ENCODE peak calls at places on chromosomes 11 and 22, in nine cellular contexts. One of them, this sample, is unnamed.

GRCh38 chr11:100808904-100809491 is 121.9 kb downstream of the ARHGAP42 start:
- DNase-seq in cardiac muscle cell: no peak
- DNase-seq in IMR-90: peak
- DNase-seq in fibroblast of pulmonary artery: peak
- DNase-seq in stomach: no peak
- DNase-seq in thoracic aorta: no peak
- DNase-seq in MM.1S: no peak
- DNase-seq in tibial artery: no peak
- DNase-seq in upper lobe of right lung: no peak
- DNase-seq in this sample: no peak

GRCh38 chr11:59965424-59965823 is 1.6 kb downstream of the OOSP4A start:
- DNase-seq in cardiac muscle cell: no peak
- DNase-seq in IMR-90: no peak
- DNase-seq in fibroblast of pulmonary artery: no peak
- DNase-seq in stomach: no peak
- DNase-seq in thoracic aorta: no peak
- DNase-seq in MM.1S: no peak
- DNase-seq in tibial artery: no peak
- DNase-seq in upper lobe of right lung: no peak
- DNase-seq in this sample: no peak

GRCh38 chr22:37862570-37863325 is 13.5 kb downstream of the EIF3L start:
- DNase-seq in cardiac muscle cell: no peak
- DNase-seq in IMR-90: peak
- DNase-seq in fibroblast of pulmonary artery: no peak
- DNase-seq in stomach: no peak
- DNase-seq in thoracic aorta: no peak
- DNase-seq in MM.1S: no peak
- DNase-seq in tibial artery: no peak
- DNase-seq in upper lobe of right lung: no peak
- DNase-seq in this sample: no peak

GRCh38 chr22:36423461-36424404 is 36.0 kb upstream of the MYH9 start:
- DNase-seq in cardiac muscle cell: no peak
- DNase-seq in IMR-90: peak
- DNase-seq in fibroblast of pulmonary artery: peak
- DNase-seq in stomach: no peak
- DNase-seq in thoracic aorta: no peak
- DNase-seq in MM.1S: no peak
- DNase-seq in tibial artery: no peak
- DNase-seq in upper lobe of right lung: no peak
- DNase-seq in this sample: no peak

GRCh38 chr11:71120346-71120963 is 131.9 kb downstream of the SHANK2 start:
- DNase-seq in cardiac muscle cell: peak
- DNase-seq in IMR-90: no peak
- DNase-seq in fibroblast of pulmonary artery: no peak
- DNase-seq in stomach: peak
- DNase-seq in thoracic aorta: no peak
- DNase-seq in MM.1S: no peak
- DNase-seq in tibial artery: no peak
- DNase-seq in upper lobe of right lung: no peak
- DNase-seq in this sample: no peak

GRCh38 chr11:134120143-134120850 is 51.4 kb downstream of the JAM3 start:
- DNase-seq in cardiac muscle cell: peak
- DNase-seq in IMR-90: peak
- DNase-seq in fibroblast of pulmonary artery: peak
- DNase-seq in stomach: peak
- DNase-seq in thoracic aorta: no peak
- DNase-seq in MM.1S: no peak
- DNase-seq in tibial artery: peak
- DNase-seq in upper lobe of right lung: no peak
- DNase-seq in this sample: no peak

GRCh38 chr11:68181719-68182451 is 31.2 kb downstream of the KMT5B start:
- DNase-seq in cardiac muscle cell: peak
- DNase-seq in IMR-90: peak
- DNase-seq in fibroblast of pulmonary artery: no peak
- DNase-seq in stomach: no peak
- DNase-seq in thoracic aorta: no peak
- DNase-seq in MM.1S: no peak
- DNase-seq in tibial artery: no peak
- DNase-seq in upper lobe of right lung: no peak
- DNase-seq in this sample: peak

GRCh38 chr11:2325719-2326118 is 23.9 kb downstream of the TSPAN32 start:
- DNase-seq in cardiac muscle cell: no peak
- DNase-seq in IMR-90: peak
- DNase-seq in fibroblast of pulmonary artery: peak
- DNase-seq in stomach: no peak
- DNase-seq in thoracic aorta: no peak
- DNase-seq in MM.1S: no peak
- DNase-seq in tibial artery: no peak
- DNase-seq in upper lobe of right lung: peak
- DNase-seq in this sample: no peak

GRCh38 chr11:121426476-121427454 is 25.3 kb upstream of the SORL1 start:
- DNase-seq in cardiac muscle cell: peak
- DNase-seq in IMR-90: no peak
- DNase-seq in fibroblast of pulmonary artery: no peak
- DNase-seq in stomach: peak
- DNase-seq in thoracic aorta: no peak
- DNase-seq in MM.1S: no peak
- DNase-seq in tibial artery: no peak
- DNase-seq in upper lobe of right lung: peak
- DNase-seq in this sample: no peak

GRCh38 chr11:86761978-86762377 is 38.4 kb upstream of the PRSS23 start:
- DNase-seq in cardiac muscle cell: no peak
- DNase-seq in IMR-90: peak
- DNase-seq in fibroblast of pulmonary artery: peak
- DNase-seq in stomach: no peak
- DNase-seq in thoracic aorta: no peak
- DNase-seq in MM.1S: no peak
- DNase-seq in tibial artery: no peak
- DNase-seq in upper lobe of right lung: no peak
- DNase-seq in this sample: no peak

GRCh38 chr11:105577645-105578044 is 32.2 kb upstream of the GRIA4 start:
- DNase-seq in cardiac muscle cell: peak
- DNase-seq in IMR-90: peak
- DNase-seq in fibroblast of pulmonary artery: peak
- DNase-seq in stomach: no peak
- DNase-seq in thoracic aorta: no peak
- DNase-seq in MM.1S: no peak
- DNase-seq in tibial artery: no peak
- DNase-seq in upper lobe of right lung: no peak
- DNase-seq in this sample: no peak

GRCh38 chr11:93663021-93663420 is 1.5 kb downstream of the CEP295 start:
- DNase-seq in cardiac muscle cell: no peak
- DNase-seq in IMR-90: no peak
- DNase-seq in fibroblast of pulmonary artery: no peak
- DNase-seq in stomach: no peak
- DNase-seq in thoracic aorta: no peak
- DNase-seq in MM.1S: no peak
- DNase-seq in tibial artery: no peak
- DNase-seq in upper lobe of right lung: no peak
- DNase-seq in this sample: no peak

GRCh38 chr11:74694136-74694535 is 37.1 kb downstream of the CHRDL2 start:
- DNase-seq in cardiac muscle cell: no peak
- DNase-seq in IMR-90: peak
- DNase-seq in fibroblast of pulmonary artery: no peak
- DNase-seq in stomach: no peak
- DNase-seq in thoracic aorta: no peak
- DNase-seq in MM.1S: no peak
- DNase-seq in tibial artery: no peak
- DNase-seq in upper lobe of right lung: no peak
- DNase-seq in this sample: no peak

DNA sequence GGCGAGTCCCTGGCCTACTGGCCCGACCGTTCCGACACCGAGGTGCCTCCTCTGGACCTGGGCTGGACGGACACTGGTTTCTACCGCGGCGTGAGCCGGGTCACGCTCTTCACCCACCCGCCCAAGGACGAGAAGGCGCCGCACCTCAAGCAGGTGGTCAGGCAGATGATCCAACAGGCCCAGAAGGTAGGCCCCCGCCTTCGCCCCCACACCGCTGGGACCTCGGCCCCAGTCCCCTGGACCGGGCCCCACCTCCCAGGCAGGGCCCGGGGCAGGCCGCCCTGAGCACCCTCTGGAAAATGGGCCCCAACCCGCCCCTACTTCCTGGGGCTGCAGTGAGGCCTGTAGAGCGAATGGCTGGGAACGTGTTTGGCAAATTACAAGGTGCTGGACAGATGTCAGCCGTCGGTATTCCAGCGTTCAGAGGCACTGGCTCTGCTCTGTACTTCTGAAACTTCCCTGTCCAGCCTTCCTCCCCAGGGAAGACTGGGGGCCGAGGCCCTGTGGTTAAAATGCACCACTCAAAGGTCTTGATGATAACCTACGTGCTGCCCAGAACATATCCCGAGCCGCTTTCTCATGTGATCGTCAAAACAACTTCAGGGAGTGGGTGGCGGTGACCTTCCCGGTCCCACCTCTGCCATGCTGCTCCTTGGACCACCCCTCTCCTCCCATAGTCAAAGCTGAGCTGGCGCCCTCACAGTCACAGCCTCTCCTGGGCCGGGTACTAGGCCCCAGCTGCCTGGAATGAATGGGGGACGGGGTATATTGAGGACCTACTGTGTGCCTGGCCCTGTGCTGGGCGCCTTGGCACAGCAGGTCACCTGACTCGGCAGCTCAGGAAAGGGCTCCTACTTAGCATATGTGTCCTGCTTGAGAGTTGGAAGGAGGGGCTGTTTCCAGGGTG is 845 bp downstream of the FAM83F start:
- DNase-seq in cardiac muscle cell: no peak
- DNase-seq in IMR-90: no peak
- DNase-seq in fibroblast of pulmonary artery: no peak
- DNase-seq in stomach: peak
- DNase-seq in thoracic aorta: no peak
- DNase-seq in MM.1S: no peak
- DNase-seq in tibial artery: no peak
- DNase-seq in upper lobe of right lung: no peak
- DNase-seq in this sample: no peak
- H3K4me3 ChIP-seq in cardiac muscle cell: no peak
- H3K4me3 ChIP-seq in IMR-90: no peak
- H3K4me3 ChIP-seq in fibroblast of pulmonary artery: no peak
- H3K4me3 ChIP-seq in stomach: peak
- H3K4me3 ChIP-seq in thoracic aorta: peak
- H3K4me3 ChIP-seq in MM.1S: no peak
- H3K4me3 ChIP-seq in tibial artery: no peak
- H3K4me3 ChIP-seq in upper lobe of right lung: peak
- H3K4me3 ChIP-seq in this sample: no peak

GRCh38 chr11:69205929-69206612 is 50.3 kb downstream of the SMIM38 start:
- DNase-seq in cardiac muscle cell: no peak
- DNase-seq in IMR-90: no peak
- DNase-seq in fibroblast of pulmonary artery: no peak
- DNase-seq in stomach: no peak
- DNase-seq in thoracic aorta: no peak
- DNase-seq in MM.1S: no peak
- DNase-seq in tibial artery: peak
- DNase-seq in upper lobe of right lung: no peak
- DNase-seq in this sample: no peak
- TF ChIP-seq CTCF in cardiac muscle cell: no peak
- TF ChIP-seq CTCF in IMR-90: no peak
- TF ChIP-seq CTCF in fibroblast of pulmonary artery: no peak
- TF ChIP-seq CTCF in stomach: no peak
- TF ChIP-seq CTCF in thoracic aorta: no peak
- TF ChIP-seq CTCF in MM.1S: no peak
- TF ChIP-seq CTCF in tibial artery: no peak
- TF ChIP-seq CTCF in upper lobe of right lung: no peak
- TF ChIP-seq CTCF in this sample: no peak

GRCh38 chr11:1287928-1288327 is 21.5 kb downstream of the TOLLIP start:
- DNase-seq in cardiac muscle cell: no peak
- DNase-seq in IMR-90: no peak
- DNase-seq in fibroblast of pulmonary artery: no peak
- DNase-seq in stomach: no peak
- DNase-seq in thoracic aorta: no peak
- DNase-seq in MM.1S: no peak
- DNase-seq in tibial artery: no peak
- DNase-seq in upper lobe of right lung: no peak
- DNase-seq in this sample: no peak

GRCh38 chr11:1291295-1292017 is 18.0 kb downstream of the TOLLIP start:
- DNase-seq in cardiac muscle cell: no peak
- DNase-seq in IMR-90: no peak
- DNase-seq in fibroblast of pulmonary artery: no peak
- DNase-seq in stomach: no peak
- DNase-seq in thoracic aorta: no peak
- DNase-seq in MM.1S: no peak
- DNase-seq in tibial artery: peak
- DNase-seq in upper lobe of right lung: peak
- DNase-seq in this sample: no peak

GRCh38 chr11:1290052-1291040 is 19.1 kb downstream of the TOLLIP start:
- DNase-seq in cardiac muscle cell: no peak
- DNase-seq in IMR-90: no peak
- DNase-seq in fibroblast of pulmonary artery: no peak
- DNase-seq in stomach: no peak
- DNase-seq in thoracic aorta: no peak
- DNase-seq in MM.1S: no peak
- DNase-seq in tibial artery: peak
- DNase-seq in upper lobe of right lung: peak
- DNase-seq in this sample: no peak

GRCh38 chr11:1288426-1289151 is 20.8 kb downstream of the TOLLIP start:
- DNase-seq in cardiac muscle cell: no peak
- DNase-seq in IMR-90: no peak
- DNase-seq in fibroblast of pulmonary artery: no peak
- DNase-seq in stomach: no peak
- DNase-seq in thoracic aorta: no peak
- DNase-seq in MM.1S: no peak
- DNase-seq in tibial artery: no peak
- DNase-seq in upper lobe of right lung: peak
- DNase-seq in this sample: no peak

DNA sequence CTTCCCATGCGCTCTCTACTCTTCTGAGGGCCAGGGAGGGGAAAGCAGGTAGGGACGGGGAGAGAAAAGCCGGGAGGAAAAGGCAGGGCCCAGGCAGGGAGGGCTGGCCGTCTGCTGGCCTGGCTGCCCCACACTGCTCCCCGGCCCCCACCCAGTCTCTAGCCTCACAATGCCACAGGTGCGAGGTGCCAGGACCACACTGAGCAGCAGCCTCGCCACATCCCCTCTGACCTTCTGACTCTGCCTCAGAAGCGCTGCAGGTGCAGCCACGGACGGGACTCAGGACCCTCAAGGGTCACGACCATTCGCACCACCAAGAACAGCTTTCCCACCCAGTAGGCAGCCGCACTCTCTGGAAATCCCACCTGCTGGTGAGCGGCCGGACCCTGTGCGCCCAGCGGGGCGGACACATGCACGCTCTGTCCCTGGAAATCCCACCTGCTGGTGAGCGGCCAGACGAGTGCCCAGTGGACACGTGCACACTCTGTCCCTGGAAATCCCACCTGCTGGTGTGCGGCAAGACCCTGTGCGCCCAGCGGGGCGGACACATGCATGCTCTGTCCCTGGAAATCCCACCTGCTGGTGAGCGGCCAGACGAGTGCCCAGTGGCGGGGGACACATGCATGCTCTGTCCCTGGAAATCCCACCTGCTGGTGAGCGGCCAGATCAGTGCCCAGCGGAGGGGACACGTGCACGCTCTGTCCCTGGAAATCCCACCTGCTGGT is 20.1 kb downstream of the TOLLIP start:
- DNase-seq in cardiac muscle cell: no peak
- DNase-seq in IMR-90: no peak
- DNase-seq in fibroblast of pulmonary artery: no peak
- DNase-seq in stomach: no peak
- DNase-seq in thoracic aorta: no peak
- DNase-seq in MM.1S: no peak
- DNase-seq in tibial artery: peak
- DNase-seq in upper lobe of right lung: peak
- DNase-seq in this sample: no peak
- H3K4me3 ChIP-seq in cardiac muscle cell: no peak
- H3K4me3 ChIP-seq in IMR-90: no peak
- H3K4me3 ChIP-seq in fibroblast of pulmonary artery: no peak
- H3K4me3 ChIP-seq in stomach: no peak
- H3K4me3 ChIP-seq in thoracic aorta: no peak
- H3K4me3 ChIP-seq in MM.1S: no peak
- H3K4me3 ChIP-seq in tibial artery: no peak
- H3K4me3 ChIP-seq in upper lobe of right lung: no peak
- H3K4me3 ChIP-seq in this sample: no peak

GRCh38 chr22:25334091-25334490 is 114.7 kb downstream of the CRYBB2 start:
- DNase-seq in cardiac muscle cell: peak
- DNase-seq in IMR-90: peak
- DNase-seq in fibroblast of pulmonary artery: peak
- DNase-seq in stomach: peak
- DNase-seq in thoracic aorta: no peak
- DNase-seq in MM.1S: peak
- DNase-seq in tibial artery: no peak
- DNase-seq in upper lobe of right lung: no peak
- DNase-seq in this sample: peak
- TF ChIP-seq CTCF in cardiac muscle cell: peak
- TF ChIP-seq CTCF in IMR-90: peak
- TF ChIP-seq CTCF in fibroblast of pulmonary artery: peak
- TF ChIP-seq CTCF in stomach: no peak
- TF ChIP-seq CTCF in thoracic aorta: no peak
- TF ChIP-seq CTCF in MM.1S: peak
- TF ChIP-seq CTCF in tibial artery: no peak
- TF ChIP-seq CTCF in upper lobe of right lung: peak
- TF ChIP-seq CTCF in this sample: peak